ENCODE peak calls at places on chromosomes 16 and 17, in six cellular contexts. W, X, K, T, Y and R are unnamed samples.

GRCh38 chr16:10579965-10580918 is at the start of gene EMP2:
- DNase-seq in T (peak), Y (peak), X (peak), K (no peak), W (peak), R (peak)

GRCh38 chr17:38870259-38871165 is 654 bp downstream of the LASP1 start:
- DNase-seq in T (peak), K (no peak), Y (peak), X (peak), W (peak), R (peak)

GRCh38 chr16:84706856-84707255 is 7.1 kb downstream of the USP10 start:
- DNase-seq in W (no peak), K (no peak), T (no peak), Y (no peak), X (no peak), R (no peak)

GRCh38 chr16:4747906-4748681 is 13.8 kb downstream of the DNAAF8 start:
- DNase-seq in X (no peak), K (no peak), W (no peak), Y (no peak), T (no peak), R (no peak)

GRCh38 chr17:27569884-27570577 is 61.0 kb upstream of the LGALS9 start:
- DNase-seq in W (no peak), X (no peak), T (no peak), K (no peak), Y (no peak), R (no peak)

GRCh38 chr16:60299345-60299744 is 1565.2 kb upstream of the GOT2 start:
- DNase-seq in W (no peak), X (no peak), K (no peak), T (no peak), Y (no peak), R (no peak)

GRCh38 chr17:863880-864279 is 81.7 kb downstream of the MRM3 start:
- DNase-seq in W (no peak), K (no peak), T (no peak), X (no peak), Y (no peak), R (no peak)

GRCh38 chr16:1859650-1860049 is 12.3 kb downstream of the MEIOB start:
- DNase-seq in W (no peak), T (no peak), Y (peak), K (no peak), X (no peak), R (no peak)

GRCh38 chr16:89033304-89033703 is 56.3 kb upstream of the CBFA2T3 start:
- DNase-seq in K (no peak), X (peak), T (no peak), W (no peak), Y (peak), R (no peak)

GRCh38 chr17:9309216-9309615 is 266.4 kb downstream of the STX8 start:
- DNase-seq in W (no peak), Y (no peak), T (peak), X (no peak), K (no peak), R (no peak)

GRCh38 chr17:42553161-42553818 is 567 bp downstream of the HSD17B1 start:
- DNase-seq in W (peak), T (no peak), K (no peak), X (peak), Y (peak), R (no peak)

GRCh38 chr17:42555122-42555622 is 2.4 kb downstream of the HSD17B1 start:
- DNase-seq in X (no peak), K (no peak), W (no peak), Y (no peak), T (no peak), R (no peak)

GRCh38 chr17:42554250-42555121 is 1.8 kb downstream of the HSD17B1 start:
- DNase-seq in W (peak), K (peak), X (peak), T (peak), Y (peak), R (peak)

GRCh38 chr17:42548993-42549755 is 3.5 kb upstream of the HSD17B1 start:
- DNase-seq in K (no peak), T (no peak), W (no peak), X (no peak), Y (no peak), R (no peak)

GRCh38 chr17:42553866-42554249 is 1.1 kb downstream of the HSD17B1 start:
- DNase-seq in K (no peak), W (no peak), T (no peak), Y (peak), X (no peak), R (no peak)
- TF ChIP-seq CTCF in K (no peak), W (no peak), T (no peak), Y (no peak), X (no peak), R (no peak)

GRCh38 chr16:74462361-74462760 is 41.1 kb upstream of the CLEC18B start:
- DNase-seq in T (no peak), Y (no peak), W (no peak), K (no peak), X (no peak), R (no peak)

GRCh38 chr16:74456290-74456625 is 35.0 kb upstream of the CLEC18B start:
- DNase-seq in K (no peak), X (no peak), Y (no peak), W (no peak), T (no peak), R (no peak)

GRCh38 chr16:74463888-74464287 is 42.6 kb upstream of the CLEC18B start:
- DNase-seq in Y (no peak), T (no peak), X (no peak), K (no peak), W (no peak), R (no peak)

GRCh38 chr16:74461826-74462225 is 40.5 kb upstream of the CLEC18B start:
- DNase-seq in W (no peak), T (no peak), K (no peak), Y (no peak), X (no peak), R (no peak)

GRCh38 chr16:74460542-74460941 is 39.3 kb upstream of the CLEC18B start:
- DNase-seq in X (no peak), Y (no peak), T (no peak), W (no peak), K (no peak), R (no peak)
- TF ChIP-seq CTCF in X (no peak), Y (no peak), T (no peak), W (no peak), K (no peak), R (no peak)

GRCh38 chr16:46612121-46612520 is 9.1 kb downstream of the SHCBP1 start:
- DNase-seq in K (no peak), Y (no peak), T (no peak), X (no peak), W (no peak), R (no peak)
- TF ChIP-seq CTCF in K (no peak), Y (no peak), T (no peak), X (no peak), W (no peak), R (no peak)

DNA sequence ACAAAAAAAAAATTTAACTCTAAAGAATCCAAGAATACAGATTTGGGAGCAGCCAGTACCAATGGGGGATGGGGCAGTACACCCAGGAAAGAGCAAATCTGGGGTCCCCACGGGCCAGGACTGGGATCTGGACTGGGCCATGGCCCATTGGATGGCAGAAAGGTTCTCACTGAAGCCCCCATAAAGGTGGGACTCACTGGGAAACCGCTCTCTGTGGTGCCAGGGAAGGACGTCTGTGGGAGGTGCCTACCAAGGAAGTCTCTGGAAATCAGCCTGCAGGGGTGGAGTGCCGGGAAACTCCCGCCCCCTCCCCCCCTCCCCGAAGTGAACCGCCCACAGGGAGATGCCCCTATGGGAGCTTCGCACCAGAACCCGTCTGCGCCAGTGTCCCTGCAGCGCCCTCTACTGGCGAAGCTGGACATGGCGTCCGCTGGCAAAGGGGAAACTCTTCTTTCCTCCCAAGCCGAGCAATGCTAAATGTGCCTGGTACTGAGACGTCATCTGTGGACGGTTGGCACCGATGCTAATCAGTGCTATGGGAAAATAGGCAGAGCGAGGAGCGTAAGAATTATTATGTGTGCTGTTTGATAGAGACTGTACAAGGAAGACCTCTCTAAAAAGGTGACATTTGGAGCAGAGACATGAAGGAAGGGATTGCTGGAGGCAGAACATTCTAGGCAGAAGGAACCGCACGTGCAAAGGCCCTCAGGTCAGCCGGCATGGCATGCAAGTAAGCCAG is 671.1 kb downstream of the WWOX start:
- DNase-seq in W (peak), X (peak), T (peak), Y (peak), K (peak), R (peak)
- TF ChIP-seq CTCF in W (peak), X (peak), T (peak), Y (peak), K (peak), R (peak)

GRCh38 chr17:13230350-13230900 is 212.6 kb upstream of the ELAC2 start:
- DNase-seq in Y (no peak), T (no peak), W (no peak), X (no peak), K (no peak), R (no peak)
- TF ChIP-seq CTCF in Y (no peak), T (no peak), W (no peak), X (no peak), K (no peak), R (no peak)

DNA sequence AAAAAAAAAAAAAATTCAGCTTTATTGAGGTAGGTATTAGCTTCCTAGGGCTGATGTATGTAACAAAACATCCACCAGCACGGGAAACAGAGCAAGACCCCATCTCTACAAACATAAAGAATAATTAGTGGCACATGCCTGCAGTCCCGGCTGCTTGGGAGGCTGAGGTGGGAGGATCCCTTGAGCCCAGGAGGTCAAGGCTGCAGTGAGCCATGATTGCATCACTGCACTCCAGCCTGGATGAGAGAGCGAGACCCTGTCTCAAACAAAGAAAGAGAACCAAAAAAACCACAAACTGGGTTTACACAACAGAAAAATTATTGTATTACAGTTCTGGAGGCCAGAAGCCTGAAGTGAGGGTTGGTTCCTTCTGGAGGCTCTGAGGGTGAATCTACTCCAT is 4.0 kb upstream of the MMP25 start:
- DNase-seq in X (no peak), T (no peak), W (no peak), Y (no peak), K (no peak), R (no peak)
- TF ChIP-seq CTCF in X (no peak), T (no peak), W (no peak), Y (no peak), K (no peak), R (no peak)

GRCh38 chr17:17870292-17870691 is 33.5 kb upstream of the SREBF1 start:
- DNase-seq in T (no peak), Y (no peak), X (no peak), W (no peak), K (no peak), R (no peak)
- TF ChIP-seq CTCF in T (peak), Y (no peak), X (no peak), W (no peak), K (no peak), R (no peak)